ENCODE peak calls at places on chromosomes 7 and 10, in ten cellular contexts. One of them, this sample, is unnamed.

GRCh38 chr7:2008101-2008935 is 224.4 kb downstream of the MAD1L1 start:
- DNase-seq in T1000: no peak
- DNase-seq in osteocyte: no peak
- DNase-seq in CD8-positive, alpha-beta memory T cell: no peak
- DNase-seq in HCEC 1CT: no peak
- DNase-seq in activated B cell treated with CpG ODN at 0.5 μM for 24 hours: peak
- DNase-seq in KBM-7: no peak
- DNase-seq in ascending aorta: no peak
- DNase-seq in central memory CD4-positive, alpha-beta T cell: no peak
- DNase-seq in stimulated activated CD4-positive, alpha-beta T cell treated with anti-CD3 and anti-CD28 coated beads, Interleukin-2, amount 100 ng/mL, for 24 hours: no peak
- DNase-seq in this sample: peak

GRCh38 chr10:33345236-33345635 is 10.8 kb upstream of the NRP1 start:
- DNase-seq in osteocyte: no peak
- DNase-seq in T1000: no peak
- DNase-seq in stimulated activated CD4-positive, alpha-beta T cell treated with anti-CD3 and anti-CD28 coated beads, Interleukin-2, amount 100 ng/mL, for 24 hours: no peak
- DNase-seq in KBM-7: no peak
- DNase-seq in CD8-positive, alpha-beta memory T cell: no peak
- DNase-seq in HCEC 1CT: no peak
- DNase-seq in activated B cell treated with CpG ODN at 0.5 μM for 24 hours: no peak
- DNase-seq in ascending aorta: no peak
- DNase-seq in central memory CD4-positive, alpha-beta T cell: no peak
- DNase-seq in this sample: no peak

GRCh38 chr7:150513758-150514157 is 914 bp upstream of the GIMAP7 start:
- DNase-seq in central memory CD4-positive, alpha-beta T cell: no peak
- DNase-seq in CD8-positive, alpha-beta memory T cell: no peak
- DNase-seq in KBM-7: no peak
- DNase-seq in activated B cell treated with CpG ODN at 0.5 μM for 24 hours: no peak
- DNase-seq in ascending aorta: no peak
- DNase-seq in osteocyte: no peak
- DNase-seq in stimulated activated CD4-positive, alpha-beta T cell treated with anti-CD3 and anti-CD28 coated beads, Interleukin-2, amount 100 ng/mL, for 24 hours: no peak
- DNase-seq in HCEC 1CT: no peak
- DNase-seq in T1000: no peak
- DNase-seq in this sample: no peak

GRCh38 chr7:141663081-141663510 is 38.9 kb downstream of the DENND11 start:
- DNase-seq in stimulated activated CD4-positive, alpha-beta T cell treated with anti-CD3 and anti-CD28 coated beads, Interleukin-2, amount 100 ng/mL, for 24 hours: no peak
- DNase-seq in CD8-positive, alpha-beta memory T cell: no peak
- DNase-seq in central memory CD4-positive, alpha-beta T cell: no peak
- DNase-seq in osteocyte: no peak
- DNase-seq in activated B cell treated with CpG ODN at 0.5 μM for 24 hours: no peak
- DNase-seq in HCEC 1CT: no peak
- DNase-seq in ascending aorta: no peak
- DNase-seq in KBM-7: peak
- DNase-seq in T1000: no peak
- DNase-seq in this sample: peak

GRCh38 chr10:128540806-128541739 is 414.9 kb upstream of the MKI67 start:
- DNase-seq in KBM-7: no peak
- DNase-seq in HCEC 1CT: no peak
- DNase-seq in osteocyte: no peak
- DNase-seq in ascending aorta: no peak
- DNase-seq in central memory CD4-positive, alpha-beta T cell: no peak
- DNase-seq in CD8-positive, alpha-beta memory T cell: no peak
- DNase-seq in activated B cell treated with CpG ODN at 0.5 μM for 24 hours: no peak
- DNase-seq in stimulated activated CD4-positive, alpha-beta T cell treated with anti-CD3 and anti-CD28 coated beads, Interleukin-2, amount 100 ng/mL, for 24 hours: no peak
- DNase-seq in T1000: no peak
- DNase-seq in this sample: peak

GRCh38 chr10:116699783-116700150 is 42.6 kb downstream of the HSPA12A start:
- DNase-seq in KBM-7: no peak
- DNase-seq in HCEC 1CT: no peak
- DNase-seq in CD8-positive, alpha-beta memory T cell: no peak
- DNase-seq in osteocyte: no peak
- DNase-seq in ascending aorta: no peak
- DNase-seq in stimulated activated CD4-positive, alpha-beta T cell treated with anti-CD3 and anti-CD28 coated beads, Interleukin-2, amount 100 ng/mL, for 24 hours: no peak
- DNase-seq in activated B cell treated with CpG ODN at 0.5 μM for 24 hours: no peak
- DNase-seq in central memory CD4-positive, alpha-beta T cell: no peak
- DNase-seq in T1000: no peak
- DNase-seq in this sample: no peak

GRCh38 chr7:134827889-134828288 is 48.5 kb downstream of the CALD1 start:
- DNase-seq in HCEC 1CT: peak
- DNase-seq in activated B cell treated with CpG ODN at 0.5 μM for 24 hours: no peak
- DNase-seq in osteocyte: no peak
- DNase-seq in KBM-7: no peak
- DNase-seq in central memory CD4-positive, alpha-beta T cell: no peak
- DNase-seq in T1000: no peak
- DNase-seq in CD8-positive, alpha-beta memory T cell: no peak
- DNase-seq in stimulated activated CD4-positive, alpha-beta T cell treated with anti-CD3 and anti-CD28 coated beads, Interleukin-2, amount 100 ng/mL, for 24 hours: no peak
- DNase-seq in ascending aorta: no peak
- DNase-seq in this sample: no peak

GRCh38 chr7:80078159-80078731 is 56.4 kb upstream of the GNAI1 start:
- DNase-seq in osteocyte: no peak
- DNase-seq in ascending aorta: no peak
- DNase-seq in central memory CD4-positive, alpha-beta T cell: no peak
- DNase-seq in HCEC 1CT: peak
- DNase-seq in CD8-positive, alpha-beta memory T cell: no peak
- DNase-seq in stimulated activated CD4-positive, alpha-beta T cell treated with anti-CD3 and anti-CD28 coated beads, Interleukin-2, amount 100 ng/mL, for 24 hours: no peak
- DNase-seq in T1000: no peak
- DNase-seq in activated B cell treated with CpG ODN at 0.5 μM for 24 hours: no peak
- DNase-seq in KBM-7: peak
- DNase-seq in this sample: no peak

GRCh38 chr10:45420453-45421192 is 46.6 kb downstream of the ALOX5 start:
- DNase-seq in activated B cell treated with CpG ODN at 0.5 μM for 24 hours: peak
- DNase-seq in osteocyte: no peak
- DNase-seq in ascending aorta: peak
- DNase-seq in HCEC 1CT: peak
- DNase-seq in stimulated activated CD4-positive, alpha-beta T cell treated with anti-CD3 and anti-CD28 coated beads, Interleukin-2, amount 100 ng/mL, for 24 hours: peak
- DNase-seq in KBM-7: peak
- DNase-seq in central memory CD4-positive, alpha-beta T cell: peak
- DNase-seq in T1000: no peak
- DNase-seq in CD8-positive, alpha-beta memory T cell: peak
- DNase-seq in this sample: peak

GRCh38 chr7:32774411-32774970 is 117.1 kb downstream of the KBTBD2 start:
- DNase-seq in stimulated activated CD4-positive, alpha-beta T cell treated with anti-CD3 and anti-CD28 coated beads, Interleukin-2, amount 100 ng/mL, for 24 hours: no peak
- DNase-seq in KBM-7: no peak
- DNase-seq in T1000: no peak
- DNase-seq in CD8-positive, alpha-beta memory T cell: no peak
- DNase-seq in ascending aorta: no peak
- DNase-seq in activated B cell treated with CpG ODN at 0.5 μM for 24 hours: no peak
- DNase-seq in osteocyte: no peak
- DNase-seq in HCEC 1CT: no peak
- DNase-seq in central memory CD4-positive, alpha-beta T cell: no peak
- DNase-seq in this sample: no peak

GRCh38 chr10:132162021-132162531 is 24.7 kb upstream of the DPYSL4 start:
- DNase-seq in osteocyte: no peak
- DNase-seq in HCEC 1CT: no peak
- DNase-seq in central memory CD4-positive, alpha-beta T cell: peak
- DNase-seq in T1000: no peak
- DNase-seq in ascending aorta: no peak
- DNase-seq in CD8-positive, alpha-beta memory T cell: peak
- DNase-seq in stimulated activated CD4-positive, alpha-beta T cell treated with anti-CD3 and anti-CD28 coated beads, Interleukin-2, amount 100 ng/mL, for 24 hours: no peak
- DNase-seq in activated B cell treated with CpG ODN at 0.5 μM for 24 hours: no peak
- DNase-seq in KBM-7: no peak
- DNase-seq in this sample: no peak

GRCh38 chr7:10022957-10023356 is 950.7 kb upstream of the PHF14 start:
- DNase-seq in T1000: no peak
- DNase-seq in KBM-7: no peak
- DNase-seq in central memory CD4-positive, alpha-beta T cell: no peak
- DNase-seq in osteocyte: no peak
- DNase-seq in stimulated activated CD4-positive, alpha-beta T cell treated with anti-CD3 and anti-CD28 coated beads, Interleukin-2, amount 100 ng/mL, for 24 hours: no peak
- DNase-seq in ascending aorta: no peak
- DNase-seq in HCEC 1CT: no peak
- DNase-seq in activated B cell treated with CpG ODN at 0.5 μM for 24 hours: no peak
- DNase-seq in CD8-positive, alpha-beta memory T cell: no peak
- DNase-seq in this sample: peak

This sample was measured in body of pancreas.